ENCODE peak calls at places on chromosomes 4 and X, in eight cellular contexts. S is esophagus muscularis mucosa, O is SK-N-SH, A is Panc1, M is stomach, Z is upper lobe of left lung, V is prostate gland, U is transverse colon. L is an unnamed sample. For H3K4me1, the result is how much of the 10 kb centered on the place peaks cover.

GRCh38 chrX:102840871-102841705 is 96.0 kb upstream of the RAB40AL start:
- DNase-seq in S (no peak), O (no peak), A (no peak), M (no peak), Z (no peak), V (no peak), U (no peak), L (no peak)

GRCh38 chrX:95995600-95995999 is 689.0 kb upstream of the DIAPH2 start:
- DNase-seq in S (no peak), O (no peak), A (no peak), M (no peak), Z (no peak), V (no peak), U (no peak), L (no peak)

GRCh38 chrX:13007519-13008188 is 32.7 kb downstream of the TMSB4X start:
- DNase-seq in S (no peak), O (no peak), A (no peak), M (no peak), Z (no peak), V (peak), U (no peak), L (no peak)

GRCh38 chr4:84237008-84237407 is 262.1 kb downstream of the NKX6-1 start:
- DNase-seq in S (no peak), O (no peak), A (no peak), M (no peak), Z (no peak), V (no peak), U (no peak), L (no peak)

GRCh38 chr4:16772366-16772850 is 126.0 kb downstream of the LDB2 start:
- DNase-seq in S (no peak), O (no peak), A (no peak), M (no peak), Z (no peak), V (no peak), U (no peak), L (no peak)

GRCh38 chr4:171650543-171650942 is 162.7 kb upstream of the GALNTL6 start:
- DNase-seq in S (no peak), O (peak), A (no peak), M (no peak), Z (no peak), V (no peak), U (no peak), L (no peak)

GRCh38 chr4:105389167-105389566 is 84.7 kb downstream of the PPA2 start:
- DNase-seq in S (no peak), O (no peak), A (no peak), M (no peak), Z (no peak), V (no peak), U (no peak), L (no peak)

GRCh38 chr4:8723222-8723980 is 130.8 kb downstream of the CPZ start:
- DNase-seq in S (no peak), O (no peak), A (no peak), M (no peak), Z (peak), V (no peak), U (peak), L (no peak)

GRCh38 chr4:10281996-10282395 is 165.4 kb upstream of the WDR1 start:
- DNase-seq in S (no peak), O (no peak), A (no peak), M (no peak), Z (no peak), V (no peak), U (no peak), L (no peak)

GRCh38 chr4:111066887-111067286 is 444.0 kb upstream of the PITX2 start:
- DNase-seq in S (no peak), O (no peak), A (no peak), M (no peak), Z (no peak), V (no peak), U (no peak), L (no peak)

DNA sequence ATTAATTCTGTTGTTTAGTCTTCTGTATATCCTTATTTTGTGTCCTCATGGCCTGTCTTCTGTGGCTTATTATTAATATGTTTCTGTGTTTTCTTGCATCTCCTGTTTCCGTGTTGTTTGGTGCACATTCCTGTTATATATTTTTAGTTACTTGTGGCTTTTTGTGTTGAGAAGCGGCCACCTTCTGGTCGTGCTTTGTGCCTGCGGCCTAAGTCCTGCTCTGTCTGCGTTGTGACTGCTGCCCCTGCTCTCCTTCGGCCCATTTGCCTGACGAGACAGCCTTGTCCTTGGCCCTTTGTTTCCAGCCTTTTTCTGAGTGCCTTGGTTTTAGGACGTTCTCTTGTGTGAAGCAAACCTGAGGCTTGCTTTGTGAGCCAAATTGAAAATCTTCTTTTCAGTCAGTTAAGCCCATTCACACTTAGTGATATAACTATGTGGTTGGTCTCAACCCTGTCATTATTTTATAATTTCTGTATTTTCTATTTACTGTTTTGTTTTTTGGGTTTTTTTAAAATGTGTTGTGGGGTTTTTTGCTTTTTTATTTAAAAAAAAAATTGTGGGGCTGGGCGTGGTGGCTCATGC is 43.8 kb downstream of the TNIP2 start:
- DNase-seq in S (no peak), O (no peak), A (no peak), M (no peak), Z (no peak), V (no peak), U (no peak), L (peak)
- TF ChIP-seq CTCF in S (no peak), O (peak), A (no peak), M (no peak), Z (no peak), V (no peak), U (no peak), L (no peak)

GRCh38 chr4:23441670-23442069 is 448.2 kb downstream of the PPARGC1A start:
- DNase-seq in S (no peak), O (no peak), A (no peak), M (no peak), Z (no peak), V (no peak), U (no peak), L (no peak)
- TF ChIP-seq POLR2AphosphoS5 in S (no peak), O (no peak), A (no peak), M (no peak), Z (no peak), V (no peak), U (no peak), L (no peak)

DNA sequence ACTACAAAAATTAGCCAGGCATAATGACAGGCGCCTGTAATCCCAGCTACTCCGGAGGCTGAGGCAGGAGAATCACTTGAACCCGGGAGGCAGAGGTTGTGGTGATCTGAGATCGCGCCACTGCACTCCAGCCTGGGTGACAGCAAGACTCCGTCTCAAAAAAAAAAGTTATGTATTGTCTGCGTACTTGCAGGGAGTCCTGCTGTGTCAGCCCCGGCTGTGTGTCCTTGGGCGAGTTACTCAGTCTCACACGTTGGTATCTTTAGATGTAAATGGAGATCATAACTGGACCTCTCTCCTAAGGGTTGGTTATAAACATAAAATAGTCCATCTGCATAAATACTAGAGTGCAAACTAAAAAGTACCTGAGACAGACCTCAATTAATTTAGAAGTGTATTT is 22.7 kb upstream of the TBC1D14 start:
- DNase-seq in S (no peak), O (no peak), A (no peak), M (no peak), Z (no peak), V (no peak), U (peak), L (no peak)
- H3K4me1 ChIP-seq in S (under half), O (under half), A (under half), M (under half), Z (under half), V (under half), U (under half), L (under half)

DNA sequence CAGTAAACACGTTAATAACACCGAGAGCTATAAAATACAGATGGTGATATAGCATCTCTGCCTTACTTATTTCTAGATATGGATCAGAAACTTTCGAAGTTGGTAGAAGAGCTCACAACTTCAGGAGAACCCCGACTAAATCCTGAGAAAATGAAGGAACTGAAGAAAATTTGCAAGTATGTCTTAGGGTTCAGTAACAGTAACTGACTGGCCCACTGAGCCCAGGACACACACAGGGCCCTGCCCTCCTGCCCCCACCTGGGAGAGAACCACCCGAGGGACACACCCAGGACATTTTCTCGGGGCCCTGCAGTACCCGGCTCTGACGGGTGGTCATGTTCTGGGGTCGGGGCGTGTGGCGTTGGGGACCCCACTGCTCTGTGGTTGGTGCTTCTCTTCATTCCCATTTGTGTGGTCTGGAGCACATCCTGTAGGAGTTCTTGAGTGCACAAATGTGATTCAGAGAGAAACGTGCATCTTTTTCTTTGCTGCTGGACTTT is 1.1 kb downstream of the UVSSA start:
- DNase-seq in S (no peak), O (no peak), A (no peak), M (no peak), Z (peak), V (no peak), U (no peak), L (no peak)
- TF ChIP-seq CTCF in S (no peak), O (no peak), A (no peak), M (no peak), Z (no peak), V (no peak), U (no peak), L (no peak)

DNA sequence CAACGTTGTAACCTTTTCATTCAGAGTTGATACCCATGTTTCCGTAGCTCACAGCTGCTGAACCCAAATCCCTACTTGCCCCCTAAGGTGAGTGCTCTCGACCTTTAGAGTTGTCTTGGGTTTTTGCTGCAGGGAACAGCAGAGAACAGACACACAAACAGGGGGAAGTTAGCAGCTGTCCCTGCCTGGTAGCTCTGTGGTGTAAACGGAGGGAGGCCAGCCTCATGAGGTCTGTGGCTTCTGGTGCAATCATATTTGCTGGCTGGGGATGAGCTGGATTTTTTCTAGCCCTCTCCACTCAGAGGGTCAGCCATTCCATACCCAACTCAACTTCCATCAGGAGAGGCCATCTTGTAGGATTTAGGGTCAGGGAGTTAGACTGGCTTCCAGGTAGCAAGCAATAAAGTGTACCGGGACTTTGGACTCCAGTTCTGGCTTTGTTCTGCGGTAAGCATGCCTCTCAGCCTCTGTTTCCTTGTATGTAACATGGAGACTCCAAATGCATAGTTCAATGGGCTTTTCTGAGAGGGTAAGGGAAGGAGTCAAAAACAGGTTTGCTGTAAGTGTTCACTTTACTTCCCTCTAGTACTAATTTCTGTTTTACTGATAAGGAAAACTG is 218.9 kb downstream of the MID1IP1 start:
- DNase-seq in S (no peak), O (no peak), A (no peak), M (no peak), Z (no peak), V (no peak), U (no peak), L (no peak)
- TF ChIP-seq POLR2AphosphoS5 in S (no peak), O (no peak), A (no peak), M (no peak), Z (no peak), V (no peak), U (no peak), L (no peak)

GRCh38 chr4:99821918-99822503 is 5.4 kb downstream of the DAPP1 start:
- DNase-seq in S (no peak), O (no peak), A (no peak), M (no peak), Z (no peak), V (no peak), U (no peak), L (no peak)

GRCh38 chr4:99822734-99823133 is 6.1 kb downstream of the DAPP1 start:
- DNase-seq in S (no peak), O (no peak), A (no peak), M (no peak), Z (no peak), V (no peak), U (no peak), L (no peak)

GRCh38 chr4:99825272-99825671 is 8.6 kb downstream of the DAPP1 start:
- DNase-seq in S (no peak), O (no peak), A (no peak), M (no peak), Z (no peak), V (no peak), U (no peak), L (no peak)

GRCh38 chr4:99826016-99826415 is 9.4 kb downstream of the DAPP1 start:
- DNase-seq in S (no peak), O (no peak), A (no peak), M (no peak), Z (no peak), V (no peak), U (no peak), L (no peak)

DNA sequence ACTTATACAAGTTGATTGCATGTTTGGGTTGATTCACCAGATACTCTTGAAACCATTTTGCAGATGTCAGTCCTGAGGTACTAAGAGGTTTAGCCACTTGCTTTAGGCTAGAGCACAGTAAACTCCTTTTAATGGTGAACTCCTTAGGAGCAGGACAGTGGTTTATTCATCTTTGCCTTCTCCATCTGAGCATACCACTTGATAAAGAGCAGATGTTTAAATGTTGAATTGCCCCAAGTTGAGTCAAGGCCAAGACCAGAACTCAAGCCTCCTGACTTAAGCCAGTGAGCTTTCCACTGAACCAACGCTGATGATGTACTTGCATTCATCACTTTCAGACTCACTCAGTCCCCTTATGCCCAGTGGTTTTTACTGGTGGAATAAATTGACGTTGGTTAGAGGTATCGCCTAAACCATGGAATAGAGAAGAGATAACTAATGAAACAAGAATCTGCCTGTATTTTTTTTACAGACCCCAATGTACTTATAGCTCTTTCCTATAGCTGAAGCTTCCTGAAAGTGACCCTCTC is 7.5 kb downstream of the DAPP1 start:
- DNase-seq in S (no peak), O (no peak), A (no peak), M (no peak), Z (no peak), V (no peak), U (no peak), L (no peak)
- H3K4me1 ChIP-seq in S (under half), O (under half), A (under half), M (under half), Z (under half), V (under half), U (under half), L (under half)

DNA sequence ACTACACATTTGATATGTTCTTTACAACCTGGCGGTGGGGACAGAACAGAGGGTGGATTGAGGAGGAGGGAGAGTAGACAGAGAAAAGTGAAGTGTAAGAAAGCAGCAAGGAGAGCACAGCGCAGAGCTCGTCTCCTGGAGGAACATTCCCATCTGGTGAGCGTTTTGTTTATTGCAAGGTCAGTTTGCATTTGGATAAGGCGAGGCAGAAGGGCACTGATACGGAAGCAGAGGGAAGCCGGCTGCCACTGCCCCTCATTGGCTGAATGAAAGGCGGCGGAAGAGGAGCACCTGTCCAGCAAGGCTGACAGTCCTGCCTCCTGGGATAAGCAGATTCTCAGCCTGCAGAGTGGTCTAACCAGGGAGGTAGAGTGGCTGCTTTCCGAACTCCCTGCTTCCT is 83.2 kb downstream of the GPR143 start:
- DNase-seq in S (no peak), O (no peak), A (no peak), M (no peak), Z (no peak), V (no peak), U (peak), L (no peak)
- TF ChIP-seq CTCF in S (peak), O (peak), A (no peak), M (peak), Z (no peak), V (peak), U (peak), L (no peak)

GRCh38 chr4:173333658-173334084 is 487 bp downstream of the HMGB2 start:
- DNase-seq in S (no peak), O (peak), A (no peak), M (peak), Z (peak), V (peak), U (peak), L (peak)
- TF ChIP-seq POLR2AphosphoS5 in S (no peak), O (no peak), A (no peak), M (no peak), Z (no peak), V (no peak), U (no peak), L (no peak)